ENCODE peak calls at places on chromosomes 4 and X, in seven cellular contexts. U is GM23248; C is stomach; F is tibial nerve; I is body of pancreas; D is AG04450; N is effector memory CD4-positive, alpha-beta T cell. Y is an unnamed sample.

GRCh38 chrX:2928583-2929434 is at the start of gene ARSD:
- DNase-seq in U (peak), D (peak), C (peak), N (peak), I (peak), F (peak), Y (peak)

GRCh38 chr4:151715881-151716280 is 44.9 kb downstream of the GATB start:
- DNase-seq in D (no peak), I (no peak), N (no peak), F (no peak), C (no peak), U (no peak), Y (no peak)

GRCh38 chrX:54134269-54134668 is 48.8 kb downstream of the FAM120C start:
- DNase-seq in I (no peak), N (no peak), D (no peak), U (no peak), F (no peak), C (no peak), Y (no peak)

GRCh38 chr4:169640261-169640880 is 20.0 kb downstream of the CLCN3 start:
- DNase-seq in N (no peak), U (peak), C (no peak), D (peak), I (no peak), F (no peak), Y (no peak)

GRCh38 chr4:113293043-113293560 is 243.6 kb downstream of the ANK2 start:
- DNase-seq in C (no peak), F (no peak), I (peak), N (no peak), D (peak), U (peak), Y (no peak)

GRCh38 chr4:105025263-105026017 is 121.2 kb upstream of the TET2 start:
- DNase-seq in U (no peak), C (no peak), N (no peak), F (no peak), D (no peak), I (no peak), Y (no peak)

GRCh38 chrX:150575415-150575814 is 7.0 kb downstream of the MTM1 start:
- DNase-seq in C (no peak), I (no peak), F (no peak), N (peak), D (no peak), U (peak), Y (no peak)

GRCh38 chr4:57103051-57103450 is 7.1 kb downstream of the IGFBP7 start:
- DNase-seq in I (no peak), U (peak), D (no peak), F (no peak), C (no peak), N (no peak), Y (no peak)

GRCh38 chr4:37615059-37615719 is 71.0 kb downstream of the RELL1 start:
- DNase-seq in N (no peak), D (no peak), U (no peak), I (no peak), F (no peak), C (no peak), Y (no peak)

GRCh38 chr4:88414755-88415154 is 36.1 kb downstream of the HERC6 start:
- DNase-seq in I (no peak), C (no peak), F (no peak), U (no peak), D (no peak), N (no peak), Y (no peak)

GRCh38 chr4:96598465-96598864 is 758.6 kb downstream of the PDHA2 start:
- DNase-seq in C (no peak), D (no peak), N (no peak), U (no peak), F (no peak), I (peak), Y (no peak)

GRCh38 chr4:92091335-92091734 is 212.4 kb upstream of the GRID2 start:
- DNase-seq in N (no peak), I (no peak), U (peak), D (no peak), F (no peak), C (no peak), Y (no peak)

GRCh38 chr4:122845066-122845465 is 18.4 kb downstream of the FGF2 start:
- DNase-seq in D (no peak), I (no peak), U (no peak), C (no peak), N (no peak), F (no peak), Y (no peak)

GRCh38 chr4:4541040-4541631 is 712 bp downstream of the STX18 start:
- DNase-seq in U (peak), D (no peak), C (peak), F (no peak), I (peak), N (no peak), Y (no peak)

GRCh38 chr4:183659919-183660318 is 826 bp downstream of the TRAPPC11 start:
- DNase-seq in I (no peak), F (no peak), N (no peak), D (no peak), U (peak), C (no peak), Y (no peak)

GRCh38 chr4:32429151-32429550 is 1709.0 kb downstream of the PCDH7 start:
- DNase-seq in F (no peak), U (no peak), D (no peak), I (no peak), N (no peak), C (no peak), Y (no peak)

GRCh38 chr4:24513718-24514117 is 70.6 kb downstream of the DHX15 start:
- DNase-seq in I (no peak), C (no peak), N (no peak), F (no peak), U (no peak), D (no peak), Y (no peak)

GRCh38 chrX:8033175-8033574 is 106.0 kb upstream of the PNPLA4 start:
- DNase-seq in I (no peak), F (no peak), D (no peak), C (no peak), N (no peak), U (no peak), Y (no peak)

GRCh38 chr4:166594326-166594946 is 639.9 kb downstream of the SPOCK3 start:
- DNase-seq in I (peak), F (no peak), U (peak), D (no peak), C (peak), N (no peak), Y (no peak)

GRCh38 chrX:153634236-153634635 is 12.8 kb upstream of the DUSP9 start:
- DNase-seq in D (no peak), I (no peak), C (no peak), F (no peak), U (no peak), N (no peak), Y (no peak)

GRCh38 chrX:38236901-38237615 is 16.4 kb upstream of the SRPX start:
- DNase-seq in I (no peak), D (no peak), F (no peak), N (no peak), U (peak), C (no peak), Y (no peak)

GRCh38 chrX:136711147-136711546 is 63.2 kb downstream of the CD40LG start:
- DNase-seq in I (peak), U (peak), D (no peak), N (no peak), C (peak), F (peak), Y (no peak)

GRCh38 chrX:46978341-46979291 is 66.4 kb downstream of the JADE3 start:
- DNase-seq in U (peak), I (peak), F (peak), D (peak), C (peak), N (peak), Y (no peak)

GRCh38 chr4:157095716-157096115 is 19.8 kb downstream of the GLRB start:
- DNase-seq in I (no peak), U (no peak), N (no peak), F (no peak), D (no peak), C (no peak), Y (no peak)

GRCh38 chr4:42341518-42342026 is 55.7 kb upstream of the SHISA3 start:
- DNase-seq in N (no peak), U (peak), F (no peak), D (no peak), C (no peak), I (no peak), Y (no peak)

GRCh38 chr4:180999217-180999616 is 1244.0 kb upstream of the TENM3 start:
- DNase-seq in F (no peak), N (no peak), I (no peak), D (no peak), C (no peak), U (no peak), Y (no peak)

GRCh38 chrX:153778151-153778551 is 2.7 kb upstream of the SRPK3 start:
- DNase-seq in F (no peak), N (no peak), I (no peak), U (no peak), C (no peak), D (no peak), Y (no peak)

GRCh38 chr4:78057600-78058560 is 757 bp downstream of the FRAS1 start:
- DNase-seq in D (no peak), I (peak), F (peak), C (peak), U (peak), N (no peak), Y (no peak)

GRCh38 chr4:138655970-138656369 is 359.6 kb upstream of the NOCT start:
- DNase-seq in D (no peak), U (no peak), F (no peak), N (no peak), C (no peak), I (no peak), Y (no peak)

GRCh38 chrX:133681416-133681815 is 266.1 kb upstream of the GPC4 start:
- DNase-seq in D (no peak), F (no peak), C (no peak), I (no peak), N (no peak), U (no peak), Y (no peak)

GRCh38 chr4:183588169-183588675 is 70.8 kb downstream of the RWDD4 start:
- DNase-seq in N (no peak), U (peak), F (no peak), C (no peak), I (peak), D (peak), Y (no peak)

GRCh38 chr4:65668201-65669007 is 1.9 kb downstream of the EPHA5 start:
- DNase-seq in D (no peak), F (no peak), C (peak), U (peak), I (no peak), N (no peak), Y (no peak)

DNA sequence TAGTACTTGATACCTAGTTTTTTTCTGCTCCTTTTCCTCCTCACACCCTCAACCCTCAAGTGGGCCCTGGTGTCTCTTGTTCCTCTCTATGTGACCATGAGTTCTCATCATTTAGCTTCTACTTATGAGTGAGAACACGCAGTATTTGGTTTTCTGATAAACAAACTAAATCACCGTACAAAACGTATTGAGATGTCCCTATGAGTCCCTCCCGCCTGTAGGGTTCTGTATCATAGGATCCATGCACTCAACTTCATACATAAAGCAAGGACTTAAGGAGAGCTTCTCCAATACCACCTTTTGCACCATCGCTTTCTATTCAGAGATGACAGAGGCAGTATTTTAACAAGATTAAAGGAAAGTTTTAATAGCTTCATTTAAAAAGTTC is 550 bp upstream of the RAB9A start:
- DNase-seq in C (no peak), U (no peak), D (no peak), I (no peak), F (no peak), N (no peak), Y (no peak)
- H3K4me3 ChIP-seq in C (peak), U (peak), D (peak), I (no peak), F (peak), N (peak), Y (peak)

GRCh38 chrX:72387247-72387646 is 81.5 kb upstream of the CITED1 start:
- DNase-seq in U (no peak), F (no peak), N (no peak), I (no peak), D (no peak), C (no peak), Y (no peak)

GRCh38 chrX:72381439-72382198 is 75.9 kb upstream of the CITED1 start:
- DNase-seq in U (no peak), I (peak), F (no peak), N (no peak), D (no peak), C (no peak), Y (no peak)

DNA sequence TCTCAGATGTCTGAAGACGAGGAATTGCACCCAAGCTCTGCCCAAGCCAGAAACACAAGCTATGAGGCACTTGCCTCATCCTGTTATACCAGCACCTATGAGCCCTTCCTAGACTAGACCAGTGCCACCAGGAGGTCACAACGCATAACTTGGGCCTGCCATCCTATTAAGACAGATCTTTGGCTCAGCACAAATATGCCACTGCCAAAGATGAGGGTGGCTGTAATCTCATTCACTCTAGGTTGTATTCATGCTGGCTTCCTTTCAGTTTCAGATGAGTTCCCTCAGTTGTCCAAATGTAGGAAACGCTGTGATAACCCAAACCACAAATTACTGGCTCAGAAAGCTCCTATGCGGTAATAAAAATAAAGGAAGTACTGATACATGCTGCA is 76.5 kb upstream of the CITED1 start:
- DNase-seq in U (no peak), I (peak), D (no peak), F (no peak), C (no peak), N (no peak), Y (no peak)
- H3K27ac ChIP-seq in U (no peak), I (peak), D (no peak), F (no peak), C (peak), N (no peak), Y (no peak)

GRCh38 chrX:15918003-15918402 is 63.4 kb upstream of the AP1S2 start:
- DNase-seq in I (no peak), F (no peak), D (no peak), N (no peak), C (no peak), U (no peak), Y (no peak)
- H3K4me3 ChIP-seq in I (no peak), F (no peak), D (no peak), N (no peak), C (no peak), U (no peak), Y (no peak)

DNA sequence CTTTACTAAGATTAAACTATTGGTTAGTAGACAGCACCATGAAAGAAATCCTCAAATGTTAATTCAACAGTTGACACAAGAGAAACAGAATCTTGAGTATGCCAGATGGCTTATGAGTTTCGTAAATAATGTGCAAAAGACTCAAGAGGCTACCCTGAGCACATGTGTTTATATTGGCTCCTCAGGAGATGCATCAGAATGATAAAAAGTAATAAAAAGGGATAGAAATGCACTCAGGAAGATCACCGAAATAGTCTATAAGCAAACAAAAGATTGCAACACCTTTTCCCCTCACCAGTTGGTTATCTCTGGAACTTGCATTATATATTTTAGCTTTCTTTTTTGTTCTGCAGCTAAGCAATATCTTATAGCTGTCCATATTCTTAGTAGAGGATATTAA is 84.4 kb downstream of the SCFD2 start:
- DNase-seq in U (no peak), F (no peak), C (no peak), N (no peak), D (no peak), I (no peak), Y (no peak)
- H3K27ac ChIP-seq in U (no peak), F (no peak), C (no peak), N (no peak), D (no peak), I (no peak), Y (no peak)

GRCh38 chr4:39721788-39722187 is 23.9 kb downstream of the UBE2K start:
- DNase-seq in N (no peak), D (no peak), C (no peak), U (no peak), I (no peak), F (no peak), Y (no peak)
- H3K4me3 ChIP-seq in N (no peak), D (no peak), C (no peak), U (no peak), I (no peak), F (no peak), Y (no peak)

DNA sequence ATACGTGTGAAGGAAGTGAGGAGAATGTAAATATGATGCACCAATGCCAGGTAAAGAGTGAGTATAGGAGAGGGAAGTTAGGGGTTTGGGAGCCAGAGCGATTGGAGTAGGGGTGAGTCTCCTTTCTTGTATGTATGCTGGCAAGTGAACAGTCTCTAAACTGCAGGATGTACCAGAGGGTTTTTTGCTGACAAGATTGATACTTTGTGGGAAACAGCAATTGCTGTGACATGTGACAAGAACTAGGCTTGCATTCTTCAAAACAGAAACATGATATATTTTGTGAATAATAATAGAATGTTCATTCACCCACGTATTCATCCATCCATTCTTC is 710 bp downstream of the CHIC1 start:
- DNase-seq in U (no peak), N (no peak), C (no peak), I (no peak), D (no peak), F (no peak), Y (no peak)
- H3K27ac ChIP-seq in U (peak), N (peak), C (peak), I (peak), D (no peak), F (peak), Y (peak)

DNA sequence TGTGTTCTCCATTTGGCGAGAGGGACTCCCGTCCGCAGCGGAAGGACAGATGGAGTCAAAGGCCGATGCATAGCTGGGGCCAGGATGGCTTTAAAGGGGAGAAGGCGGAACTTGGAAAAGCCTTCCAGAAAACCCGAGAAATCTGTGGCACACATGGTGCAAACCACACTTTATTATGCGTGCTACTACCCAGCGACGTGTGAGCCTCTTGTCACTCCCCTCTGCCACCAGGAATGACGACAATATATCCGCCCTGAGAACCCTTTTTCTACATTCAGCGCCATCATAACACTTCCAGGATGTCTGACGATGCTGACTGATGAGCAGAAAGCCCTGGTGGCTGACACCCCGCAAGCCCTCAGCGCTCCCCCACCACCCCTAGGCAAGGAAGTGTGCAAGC is 689 bp upstream of the DCHS2 start:
- DNase-seq in C (no peak), N (no peak), F (no peak), I (no peak), U (no peak), D (no peak), Y (no peak)
- H3K4me3 ChIP-seq in C (peak), N (peak), F (peak), I (no peak), U (no peak), D (no peak), Y (peak)